ENCODE peak calls at places on chromosomes 2 and 18, in nine cellular contexts. One of them, this sample, is unnamed.

GRCh38 chr18:46431522-46432171 is 225.4 kb downstream of the LOXHD1 start:
- DNase-seq in EH: no peak
- DNase-seq in uterus: no peak
- DNase-seq in stimulated activated CD8-positive, alpha-beta memory T cell treated with anti-CD3 and anti-CD28 coated beads, Interleukin-2, amount 100 ng/mL, for 1 hour: no peak
- DNase-seq in IMR-90: no peak
- DNase-seq in HEK293T: no peak
- DNase-seq in small intestine: no peak
- DNase-seq in Kasumi-1: no peak
- DNase-seq in M059J: no peak
- DNase-seq in this sample: no peak

GRCh38 chr2:152466041-152466440 is 131.1 kb downstream of the FMNL2 start:
- DNase-seq in EH: peak
- DNase-seq in uterus: no peak
- DNase-seq in stimulated activated CD8-positive, alpha-beta memory T cell treated with anti-CD3 and anti-CD28 coated beads, Interleukin-2, amount 100 ng/mL, for 1 hour: no peak
- DNase-seq in Kasumi-1: no peak
- DNase-seq in HEK293T: no peak
- DNase-seq in IMR-90: peak
- DNase-seq in small intestine: peak
- DNase-seq in M059J: peak
- DNase-seq in this sample: no peak

GRCh38 chr2:240983361-240983995 is 14.9 kb upstream of the SNED1 start:
- DNase-seq in small intestine: peak
- DNase-seq in stimulated activated CD8-positive, alpha-beta memory T cell treated with anti-CD3 and anti-CD28 coated beads, Interleukin-2, amount 100 ng/mL, for 1 hour: no peak
- DNase-seq in M059J: no peak
- DNase-seq in EH: no peak
- DNase-seq in IMR-90: peak
- DNase-seq in HEK293T: peak
- DNase-seq in Kasumi-1: peak
- DNase-seq in uterus: peak
- DNase-seq in this sample: no peak

GRCh38 chr18:49359732-49360444 is 100.6 kb downstream of the DYM start:
- DNase-seq in M059J: peak
- DNase-seq in uterus: no peak
- DNase-seq in HEK293T: no peak
- DNase-seq in EH: peak
- DNase-seq in stimulated activated CD8-positive, alpha-beta memory T cell treated with anti-CD3 and anti-CD28 coated beads, Interleukin-2, amount 100 ng/mL, for 1 hour: no peak
- DNase-seq in Kasumi-1: no peak
- DNase-seq in small intestine: no peak
- DNase-seq in IMR-90: peak
- DNase-seq in this sample: no peak

GRCh38 chr2:39934851-39935250 is 155.8 kb upstream of the THUMPD2 start:
- DNase-seq in M059J: no peak
- DNase-seq in uterus: no peak
- DNase-seq in IMR-90: no peak
- DNase-seq in small intestine: no peak
- DNase-seq in EH: no peak
- DNase-seq in HEK293T: no peak
- DNase-seq in Kasumi-1: no peak
- DNase-seq in stimulated activated CD8-positive, alpha-beta memory T cell treated with anti-CD3 and anti-CD28 coated beads, Interleukin-2, amount 100 ng/mL, for 1 hour: no peak
- DNase-seq in this sample: no peak

GRCh38 chr2:122627388-122627787 is 871.9 kb downstream of the TSN start:
- DNase-seq in EH: no peak
- DNase-seq in uterus: no peak
- DNase-seq in HEK293T: no peak
- DNase-seq in Kasumi-1: no peak
- DNase-seq in small intestine: no peak
- DNase-seq in stimulated activated CD8-positive, alpha-beta memory T cell treated with anti-CD3 and anti-CD28 coated beads, Interleukin-2, amount 100 ng/mL, for 1 hour: no peak
- DNase-seq in IMR-90: no peak
- DNase-seq in M059J: no peak
- DNase-seq in this sample: no peak

GRCh38 chr18:49521251-49521650 is 34.2 kb upstream of the C18orf32 start:
- DNase-seq in IMR-90: no peak
- DNase-seq in M059J: peak
- DNase-seq in Kasumi-1: no peak
- DNase-seq in HEK293T: no peak
- DNase-seq in uterus: no peak
- DNase-seq in small intestine: no peak
- DNase-seq in EH: no peak
- DNase-seq in stimulated activated CD8-positive, alpha-beta memory T cell treated with anti-CD3 and anti-CD28 coated beads, Interleukin-2, amount 100 ng/mL, for 1 hour: no peak
- DNase-seq in this sample: no peak

GRCh38 chr2:12424219-12424618 is 292.5 kb upstream of the TRIB2 start:
- DNase-seq in stimulated activated CD8-positive, alpha-beta memory T cell treated with anti-CD3 and anti-CD28 coated beads, Interleukin-2, amount 100 ng/mL, for 1 hour: no peak
- DNase-seq in IMR-90: no peak
- DNase-seq in HEK293T: no peak
- DNase-seq in Kasumi-1: no peak
- DNase-seq in EH: peak
- DNase-seq in uterus: no peak
- DNase-seq in M059J: no peak
- DNase-seq in small intestine: no peak
- DNase-seq in this sample: no peak

GRCh38 chr18:39057423-39058057 is 1491.9 kb upstream of the CELF4 start:
- DNase-seq in small intestine: no peak
- DNase-seq in M059J: peak
- DNase-seq in EH: no peak
- DNase-seq in uterus: no peak
- DNase-seq in stimulated activated CD8-positive, alpha-beta memory T cell treated with anti-CD3 and anti-CD28 coated beads, Interleukin-2, amount 100 ng/mL, for 1 hour: no peak
- DNase-seq in IMR-90: peak
- DNase-seq in HEK293T: no peak
- DNase-seq in Kasumi-1: no peak
- DNase-seq in this sample: no peak

GRCh38 chr18:59539108-59539507 is 158.1 kb downstream of the CCBE1 start:
- DNase-seq in small intestine: no peak
- DNase-seq in Kasumi-1: no peak
- DNase-seq in uterus: no peak
- DNase-seq in stimulated activated CD8-positive, alpha-beta memory T cell treated with anti-CD3 and anti-CD28 coated beads, Interleukin-2, amount 100 ng/mL, for 1 hour: no peak
- DNase-seq in IMR-90: no peak
- DNase-seq in EH: no peak
- DNase-seq in HEK293T: no peak
- DNase-seq in M059J: no peak
- DNase-seq in this sample: no peak

GRCh38 chr18:79947881-79948610 is 3.4 kb downstream of the SLC66A2 start:
- DNase-seq in stimulated activated CD8-positive, alpha-beta memory T cell treated with anti-CD3 and anti-CD28 coated beads, Interleukin-2, amount 100 ng/mL, for 1 hour: no peak
- DNase-seq in Kasumi-1: no peak
- DNase-seq in IMR-90: no peak
- DNase-seq in small intestine: peak
- DNase-seq in uterus: no peak
- DNase-seq in EH: no peak
- DNase-seq in M059J: no peak
- DNase-seq in HEK293T: no peak
- DNase-seq in this sample: no peak

GRCh38 chr2:94759211-94759610 is 112.0 kb upstream of the TEKT4 start:
- DNase-seq in M059J: peak
- DNase-seq in Kasumi-1: peak
- DNase-seq in small intestine: no peak
- DNase-seq in EH: no peak
- DNase-seq in stimulated activated CD8-positive, alpha-beta memory T cell treated with anti-CD3 and anti-CD28 coated beads, Interleukin-2, amount 100 ng/mL, for 1 hour: no peak
- DNase-seq in uterus: no peak
- DNase-seq in HEK293T: peak
- DNase-seq in IMR-90: no peak
- DNase-seq in this sample: no peak

GRCh38 chr2:156436477-156437085 is 402 bp downstream of the GPD2 start:
- DNase-seq in Kasumi-1: peak
- DNase-seq in EH: peak
- DNase-seq in M059J: peak
- DNase-seq in uterus: no peak
- DNase-seq in IMR-90: peak
- DNase-seq in stimulated activated CD8-positive, alpha-beta memory T cell treated with anti-CD3 and anti-CD28 coated beads, Interleukin-2, amount 100 ng/mL, for 1 hour: no peak
- DNase-seq in small intestine: peak
- DNase-seq in HEK293T: no peak
- DNase-seq in this sample: peak

GRCh38 chr2:163319006-163319405 is 416.8 kb downstream of the FIGN start:
- DNase-seq in Kasumi-1: peak
- DNase-seq in IMR-90: peak
- DNase-seq in M059J: peak
- DNase-seq in stimulated activated CD8-positive, alpha-beta memory T cell treated with anti-CD3 and anti-CD28 coated beads, Interleukin-2, amount 100 ng/mL, for 1 hour: no peak
- DNase-seq in uterus: no peak
- DNase-seq in small intestine: no peak
- DNase-seq in HEK293T: no peak
- DNase-seq in EH: peak
- DNase-seq in this sample: no peak

GRCh38 chr18:48780151-48781001 is 170.4 kb downstream of the SMAD7 start:
- DNase-seq in uterus: peak
- DNase-seq in Kasumi-1: no peak
- DNase-seq in M059J: no peak
- DNase-seq in IMR-90: peak
- DNase-seq in HEK293T: no peak
- DNase-seq in stimulated activated CD8-positive, alpha-beta memory T cell treated with anti-CD3 and anti-CD28 coated beads, Interleukin-2, amount 100 ng/mL, for 1 hour: no peak
- DNase-seq in EH: peak
- DNase-seq in small intestine: no peak
- DNase-seq in this sample: no peak